ENCODE peak calls at places on chromosomes 7 and 10, in eight cellular contexts. X is natural killer cell treated with Interleukin-12 subunit alpha and Interleukin-12 subunit beta and Interleukin-15 and Interleukin-18, amount 100 ng/mL, for 72 hours; R is T-helper 9 cell; T is NCI-H524 treated with DMSO at 0.1 percent for 48 hours; C is cerebellar cortex; M is stimulated activated naive B cell treated with anti-CD40 and anti-IgM and Interleukin-4, amounts not matched to agents 10 μg/mL and 1 μg/mL and 100 μg/mL, for 72 hours; H is stimulated activated CD4-positive, alpha-beta T cell treated with anti-CD3 and anti-CD28 coated beads, Interleukin-4, amount 100 ng/mL, for 1 hour; K is posterior cingulate gyrus. Y is an unnamed sample.

GRCh38 chr10:91617073-91617580 is 15.7 kb downstream of the PPP1R3C start:
- DNase-seq in X (no peak), R (no peak), T (no peak), C (no peak), M (no peak), H (no peak), K (no peak), Y (no peak)

GRCh38 chr7:10022957-10023356 is 950.7 kb upstream of the PHF14 start:
- DNase-seq in X (no peak), R (no peak), T (peak; percentile 2), C (peak; percentile 5), M (no peak), H (no peak), K (peak; percentile 10), Y (no peak)

GRCh38 chr10:6292741-6293151 is 90.0 kb downstream of the PFKFB3 start:
- DNase-seq in X (no peak), R (no peak), T (peak; percentile 7), C (no peak), M (no peak), H (no peak), K (no peak), Y (no peak)

GRCh38 chr10:122331615-122332446 is 42.7 kb upstream of the PLEKHA1 start:
- DNase-seq in X (no peak), R (no peak), T (no peak), C (no peak), M (no peak), H (no peak), K (peak; percentile 23), Y (no peak)

GRCh38 chr10:50604049-50604640 is 19.6 kb downstream of the SGMS1 start:
- DNase-seq in X (no peak), R (no peak), T (no peak), C (no peak), M (no peak), H (no peak), K (no peak), Y (no peak)

GRCh38 chr7:33050425-33051318 is 11.9 kb downstream of the NT5C3A start:
- DNase-seq in X (no peak), R (no peak), T (no peak), C (peak; percentile 46), M (no peak), H (no peak), K (no peak), Y (no peak)

GRCh38 chr7:34453150-34453549 is 204.9 kb upstream of the NPSR1 start:
- DNase-seq in X (no peak), R (no peak), T (no peak), C (no peak), M (no peak), H (no peak), K (no peak), Y (no peak)

GRCh38 chr7:131618391-131618790 is 62.0 kb upstream of the PODXL start:
- DNase-seq in X (no peak), R (no peak), T (no peak), C (no peak), M (no peak), H (no peak), K (no peak), Y (no peak)

GRCh38 chr7:22584179-22584578 is 84.2 kb upstream of the STEAP1B start:
- DNase-seq in X (no peak), R (no peak), T (no peak), C (no peak), M (peak; percentile 34), H (no peak), K (no peak), Y (no peak)

GRCh38 chr10:91313761-91314520 is 93.5 kb downstream of the PCGF5 start:
- DNase-seq in X (no peak), R (no peak), T (no peak), C (no peak), M (no peak), H (no peak), K (no peak), Y (no peak)

GRCh38 chr10:10758306-10758705 is 259.4 kb upstream of the CELF2 start:
- DNase-seq in X (no peak), R (no peak), T (no peak), C (no peak), M (no peak), H (no peak), K (no peak), Y (no peak)

GRCh38 chr7:90625562-90625961 is 29.4 kb downstream of the CDK14 start:
- DNase-seq in X (no peak), R (no peak), T (peak; percentile 64), C (peak; percentile 6), M (no peak), H (no peak), K (no peak), Y (no peak)

GRCh38 chr7:70698219-70698832 is 433.6 kb upstream of the GALNT17 start:
- DNase-seq in X (no peak), R (no peak), T (no peak), C (peak; percentile 81), M (peak; percentile 15), H (no peak), K (peak; percentile 54), Y (no peak)

GRCh38 chr7:114345494-114345893 is 69.1 kb upstream of the FOXP2 start:
- DNase-seq in X (no peak), R (no peak), T (no peak), C (no peak), M (no peak), H (no peak), K (no peak), Y (no peak)

GRCh38 chr7:107258737-107259136 is 89.9 kb downstream of the HBP1 start:
- DNase-seq in X (no peak), R (no peak), T (no peak), C (no peak), M (no peak), H (no peak), K (no peak), Y (no peak)

Y was measured in memory B cell.